ENCODE peak calls at places on chromosomes 7 and 10, in four cellular contexts. C is fibroblast of lung; W is A549; S is CD8-positive, alpha-beta T cell. P is an unnamed sample.

GRCh38 chr10:71390921-71391690 is 5.6 kb upstream of the CDH23 start:
- DNase-seq in W (no peak), S (no peak), C (no peak), P (no peak)

GRCh38 chr7:15461576-15461975 is 100.2 kb downstream of the AGMO start:
- DNase-seq in W (no peak), C (peak), S (no peak), P (no peak)

GRCh38 chr7:143362126-143362961 is at the start of gene FAM131B:
- DNase-seq in S (no peak), W (no peak), C (no peak), P (no peak)

GRCh38 chr10:103789771-103790201 is 65.6 kb downstream of the SH3PXD2A start:
- DNase-seq in W (no peak), S (no peak), C (no peak), P (no peak)

GRCh38 chr7:67692425-67692824 is 695.8 kb downstream of the TYW1 start:
- DNase-seq in W (no peak), C (no peak), S (no peak), P (no peak)

GRCh38 chr10:48885376-48885775 is 54.3 kb downstream of the LRRC18 start:
- DNase-seq in W (peak), S (no peak), C (no peak), P (no peak)

GRCh38 chr10:80429521-80429966 is 21.2 kb downstream of the PRXL2A start:
- DNase-seq in W (peak), S (no peak), C (no peak), P (no peak)

GRCh38 chr10:59757966-59758365 is 4.7 kb upstream of the MRLN start:
- DNase-seq in C (peak), W (no peak), S (no peak), P (no peak)

GRCh38 chr7:50791363-50791762 is 8.7 kb upstream of the GRB10 start:
- DNase-seq in W (no peak), C (no peak), S (no peak), P (no peak)

GRCh38 chr7:8211725-8212096 is 50.3 kb downstream of the ICA1 start:
- DNase-seq in W (no peak), C (peak), S (no peak), P (no peak)

GRCh38 chr7:98731651-98732050 is 114.6 kb downstream of the NPTX2 start:
- DNase-seq in C (no peak), S (no peak), W (no peak), P (no peak)

GRCh38 chr7:34039033-34039432 is 133.7 kb downstream of the BMPER start:
- DNase-seq in S (no peak), W (no peak), C (no peak), P (no peak)

GRCh38 chr7:54664235-54665228 is 94.5 kb downstream of the SEC61G start:
- DNase-seq in W (peak), S (no peak), C (no peak), P (no peak)

GRCh38 chr7:10128748-10129147 is 844.9 kb upstream of the PHF14 start:
- DNase-seq in W (no peak), C (peak), S (no peak), P (no peak)

GRCh38 chr10:127578628-127579305 is 29.7 kb downstream of the NPS start:
- DNase-seq in C (no peak), S (no peak), W (no peak), P (no peak)

GRCh38 chr10:126216221-126216701 is 172.0 kb downstream of the ADAM12 start:
- DNase-seq in S (no peak), C (peak), W (no peak), P (no peak)

GRCh38 chr7:157809154-157809862 is 472.5 kb downstream of the DNAJB6 start:
- DNase-seq in W (no peak), S (no peak), C (no peak), P (no peak)

GRCh38 chr10:11098628-11099027 is 81.0 kb downstream of the CELF2 start:
- DNase-seq in W (no peak), C (no peak), S (no peak), P (no peak)

GRCh38 chr10:105743343-105744056 is 1102.4 kb downstream of the SORCS3 start:
- DNase-seq in C (no peak), W (no peak), S (no peak), P (no peak)

GRCh38 chr10:52258791-52259427 is 55.2 kb upstream of the DKK1 start:
- DNase-seq in S (no peak), W (no peak), C (no peak), P (no peak)

GRCh38 chr10:100969175-100970075 is at the start of gene SEMA4G:
- DNase-seq in S (peak), W (peak), C (peak), P (no peak)

GRCh38 chr10:119817991-119818888 is 54.4 kb downstream of the MCMBP start:
- DNase-seq in C (peak), W (no peak), S (no peak), P (no peak)

GRCh38 chr10:31702954-31703353 is 225.7 kb downstream of the ARHGAP12 start:
- DNase-seq in S (no peak), W (no peak), C (no peak), P (no peak)

GRCh38 chr10:91740353-91740924 is 57.8 kb upstream of the TNKS2 start:
- DNase-seq in C (no peak), W (no peak), S (no peak), P (no peak)